ENCODE peak calls at places on chromosome 11, in eight cellular contexts. G is hepatocyte, Y is coronary artery, N is breast epithelium, C is BE2C, V is fibroblast of mammary gland, I is GM06990, B is RWPE1. W is an unnamed sample.

GRCh38 chr11:1360181-1360834 is 29.4 kb upstream of the BRSK2 start:
- DNase-seq in Y (no peak), V (no peak), N (no peak), B (no peak), I (no peak), C (no peak), G (no peak), W (no peak)

GRCh38 chr11:134642206-134642605 is 230.2 kb upstream of the B3GAT1 start:
- DNase-seq in B (no peak), C (no peak), G (no peak), Y (peak), I (no peak), N (no peak), V (no peak), W (no peak)

GRCh38 chr11:15177491-15177890 is 62.8 kb downstream of the INSC start:
- DNase-seq in B (no peak), Y (no peak), C (no peak), V (no peak), G (no peak), N (no peak), I (no peak), W (no peak)

GRCh38 chr11:30786392-30787120 is 200.4 kb upstream of the MPPED2 start:
- DNase-seq in V (no peak), I (no peak), B (no peak), C (no peak), Y (no peak), N (no peak), G (no peak), W (no peak)

GRCh38 chr11:104870910-104871309 is 27.4 kb downstream of the CASP12 start:
- DNase-seq in N (no peak), G (no peak), B (no peak), I (no peak), C (no peak), Y (no peak), V (no peak), W (no peak)

GRCh38 chr11:60871378-60872061 is 4.2 kb downstream of the ZP1 start:
- DNase-seq in I (no peak), V (peak), B (no peak), G (no peak), Y (no peak), N (no peak), C (no peak), W (no peak)

GRCh38 chr11:132427611-132428010 is 1057.2 kb downstream of the NTM start:
- DNase-seq in Y (no peak), V (no peak), B (peak), I (no peak), C (no peak), N (no peak), G (no peak), W (no peak)

GRCh38 chr11:34439521-34440258 is 956 bp downstream of the CAT start:
- DNase-seq in I (no peak), V (no peak), Y (no peak), B (no peak), N (no peak), G (no peak), C (no peak), W (no peak)

GRCh38 chr11:16774920-16775603 is 36.6 kb downstream of the C11orf58 start:
- DNase-seq in V (no peak), B (no peak), Y (no peak), N (no peak), C (no peak), G (no peak), I (no peak), W (no peak)

GRCh38 chr11:7899418-7899817 is 31.6 kb downstream of the OR10A6 start:
- DNase-seq in I (no peak), C (no peak), B (no peak), V (no peak), Y (no peak), G (no peak), N (no peak), W (no peak)

GRCh38 chr11:62171261-62171723 is 18.7 kb upstream of the SCGB1D1 start:
- DNase-seq in C (peak), N (peak), G (peak), V (peak), Y (no peak), B (peak), I (no peak), W (peak)

GRCh38 chr11:36564376-36565032 is 3.3 kb upstream of the RAG1 start:
- DNase-seq in V (peak), G (peak), C (peak), N (no peak), I (no peak), Y (no peak), B (peak), W (peak)

GRCh38 chr11:109680127-109680526 is 258.1 kb downstream of the C11orf87 start:
- DNase-seq in C (no peak), N (no peak), Y (no peak), G (no peak), V (peak), I (no peak), B (peak), W (no peak)

GRCh38 chr11:69297926-69298777 is 4.2 kb downstream of the MYEOV start:
- DNase-seq in Y (no peak), N (peak), B (peak), I (peak), V (peak), G (peak), C (no peak), W (peak)

GRCh38 chr11:20443596-20443995 is 56.1 kb downstream of the PRMT3 start:
- DNase-seq in Y (no peak), I (no peak), N (no peak), C (no peak), G (peak), V (peak), B (no peak), W (no peak)

GRCh38 chr11:74493816-74494630 is 499 bp upstream of the LIPT2 start:
- DNase-seq in V (peak), I (no peak), C (no peak), N (no peak), Y (no peak), B (peak), G (no peak), W (no peak)

GRCh38 chr11:87451400-87451799 is 413.7 kb downstream of the TMEM135 start:
- DNase-seq in V (no peak), N (no peak), C (no peak), B (no peak), I (no peak), Y (no peak), G (no peak), W (no peak)

GRCh38 chr11:32090774-32091370 is at the start of gene RCN1:
- DNase-seq in Y (peak), B (peak), G (peak), V (peak), C (peak), N (peak), I (peak), W (peak)

GRCh38 chr11:76823481-76824028 is 37.2 kb upstream of the ACER3 start:
- DNase-seq in C (peak), I (no peak), G (no peak), Y (no peak), B (peak), N (no peak), V (peak), W (no peak)

GRCh38 chr11:125404811-125405481 is 91.1 kb downstream of the FEZ1 start:
- DNase-seq in I (peak), B (peak), Y (peak), C (peak), G (peak), N (peak), V (peak), W (peak)

GRCh38 chr11:40203606-40204005 is 1255.8 kb downstream of the LRRC4C start:
- DNase-seq in I (no peak), C (no peak), V (no peak), N (no peak), B (no peak), Y (no peak), G (no peak), W (no peak)

GRCh38 chr11:123406441-123407123 is 23.5 kb upstream of the GRAMD1B start:
- DNase-seq in Y (no peak), G (no peak), N (no peak), C (no peak), B (no peak), I (no peak), V (no peak), W (no peak)

GRCh38 chr11:117179048-117179999 is 781 bp downstream of the SIDT2 start:
- DNase-seq in V (peak), C (peak), B (no peak), Y (peak), N (no peak), I (peak), G (peak), W (peak)

GRCh38 chr11:86593833-86594232 is 78.6 kb downstream of the ME3 start:
- DNase-seq in N (no peak), B (no peak), G (no peak), V (no peak), C (no peak), Y (no peak), I (no peak), W (no peak)

GRCh38 chr11:113534625-113535024 is 59.4 kb upstream of the DRD2 start:
- DNase-seq in I (no peak), B (no peak), C (no peak), G (no peak), Y (no peak), V (no peak), N (no peak), W (no peak)

GRCh38 chr11:78683774-78684173 is 109.1 kb upstream of the NARS2 start:
- DNase-seq in C (no peak), N (no peak), I (no peak), B (no peak), V (no peak), Y (no peak), G (no peak), W (no peak)

GRCh38 chr11:6604081-6604626 is 580 bp downstream of the ILK start:
- DNase-seq in B (peak), N (no peak), Y (peak), G (peak), C (peak), I (peak), V (peak), W (peak)

GRCh38 chr11:12897867-12898266 is 111.2 kb upstream of the RASSF10 start:
- DNase-seq in I (no peak), G (no peak), Y (no peak), B (no peak), V (peak), N (no peak), C (no peak), W (no peak)

GRCh38 chr11:12057299-12057980 is 49.0 kb upstream of the DKK3 start:
- DNase-seq in C (no peak), G (no peak), Y (no peak), I (no peak), N (no peak), B (no peak), V (no peak), W (no peak)

GRCh38 chr11:85590848-85591483 is 36.2 kb downstream of the DLG2 start:
- DNase-seq in G (peak), N (no peak), B (peak), Y (no peak), V (peak), C (no peak), I (no peak), W (no peak)

GRCh38 chr11:10379022-10379421 is 74.1 kb downstream of the ADM start:
- DNase-seq in C (no peak), B (peak), I (no peak), G (peak), V (peak), N (no peak), Y (no peak), W (no peak)

GRCh38 chr11:19829109-19829790 is 116.6 kb downstream of the NAV2 start:
- DNase-seq in C (no peak), G (peak), N (peak), B (peak), I (no peak), Y (no peak), V (no peak), W (no peak)

GRCh38 chr11:504053-504993 is 2.7 kb downstream of the RNH1 start:
- DNase-seq in B (peak), N (no peak), C (no peak), G (peak), I (no peak), V (peak), Y (peak), W (peak)

GRCh38 chr11:126465573-126466287 is 110.2 kb downstream of the ST3GAL4 start:
- DNase-seq in I (peak), G (no peak), B (no peak), V (no peak), N (no peak), Y (no peak), C (no peak), W (no peak)

GRCh38 chr11:83702795-83703194 is 416.6 kb upstream of the CCDC90B start:
- DNase-seq in B (no peak), N (no peak), I (no peak), Y (no peak), V (no peak), G (no peak), C (no peak), W (no peak)

GRCh38 chr11:31397239-31397834 is 27.7 kb downstream of the DNAJC24 start:
- DNase-seq in V (peak), G (peak), I (no peak), C (no peak), N (no peak), Y (no peak), B (peak), W (peak)

DNA sequence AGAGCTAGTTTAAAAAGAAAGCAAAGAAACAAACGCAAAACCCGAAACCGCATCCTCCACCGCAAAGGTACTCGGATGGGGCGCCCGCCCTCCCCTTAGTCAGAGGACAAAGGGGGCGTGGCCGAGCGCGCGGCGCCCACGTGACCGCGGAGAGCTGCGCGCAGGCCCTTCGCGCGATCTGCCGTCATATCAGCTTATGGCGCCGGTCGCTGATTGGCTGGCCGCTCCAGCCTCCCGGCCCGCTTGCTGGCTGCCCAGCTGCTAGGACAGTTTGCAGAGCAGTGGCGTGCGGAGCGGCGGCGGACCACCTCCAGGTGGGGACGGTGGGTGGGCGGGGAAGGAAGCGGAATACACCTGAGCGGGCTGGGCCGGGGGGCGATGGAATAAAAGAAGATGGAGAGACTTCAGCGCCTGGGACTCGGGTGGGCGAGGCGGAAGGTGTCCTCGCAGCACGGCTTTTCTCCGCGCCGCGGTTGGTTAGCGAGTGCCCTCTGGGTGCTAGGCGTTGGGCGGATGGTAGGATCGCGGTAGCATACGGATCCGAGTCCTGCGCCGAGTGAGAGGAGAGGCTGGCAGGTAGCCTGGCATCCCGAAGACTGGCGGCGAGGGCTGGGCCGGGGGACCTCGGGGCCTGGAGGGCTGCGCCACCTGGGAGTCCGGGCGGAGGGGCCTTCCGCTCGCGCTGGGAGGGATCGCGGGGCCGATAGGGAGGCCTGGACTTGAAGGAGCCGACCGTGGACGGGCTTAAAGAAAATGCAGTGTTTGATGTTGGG is at the start of gene SC5D:
- DNase-seq in C (peak), B (peak), N (peak), G (peak), Y (peak), V (peak), I (peak), W (peak)
- TF ChIP-seq CTCF in C (no peak), B (no peak), N (no peak), G (no peak), Y (no peak), V (no peak), I (no peak), W (no peak)

DNA sequence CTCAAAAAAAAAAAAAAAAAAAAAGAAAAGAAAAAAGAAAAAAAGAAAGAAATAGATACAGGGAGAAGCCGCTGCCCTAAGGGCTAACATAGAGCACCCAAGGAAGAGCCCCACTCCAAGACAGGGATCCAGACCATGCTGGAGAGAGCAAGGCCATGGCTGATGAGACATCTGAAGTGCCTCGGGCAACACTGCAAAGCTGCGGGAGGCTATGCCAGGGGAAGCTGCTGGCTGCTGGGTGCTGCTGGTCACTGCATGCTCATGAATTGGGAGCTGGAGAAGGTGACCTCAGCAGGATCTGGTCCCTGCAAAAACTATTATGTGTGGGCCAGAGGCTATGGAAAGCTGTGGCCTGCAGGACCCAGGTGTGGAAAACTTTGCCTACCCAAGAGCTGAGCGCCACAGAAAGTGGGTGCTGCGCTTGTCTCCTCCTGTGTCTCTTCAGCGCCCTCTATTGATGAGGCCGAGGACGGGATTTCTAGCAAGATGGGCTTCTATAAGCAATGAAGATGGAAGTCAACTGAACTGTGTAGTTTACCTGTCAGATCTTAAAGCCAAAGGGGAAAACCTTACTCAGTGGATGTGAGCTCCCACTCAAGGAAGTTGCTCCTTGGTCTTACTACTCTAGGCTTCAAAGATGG is 17.3 kb upstream of the SLC29A2 start:
- DNase-seq in C (peak), B (peak), G (peak), N (no peak), I (no peak), V (peak), Y (no peak), W (peak)
- TF ChIP-seq CTCF in C (peak), B (peak), G (peak), N (peak), I (peak), V (peak), Y (peak), W (peak)

GRCh38 chr11:73257342-73258103 is 14.6 kb upstream of the P2RY6 start:
- DNase-seq in I (no peak), B (peak), V (peak), G (no peak), C (no peak), Y (peak), N (peak), W (no peak)
- TF ChIP-seq CTCF in I (no peak), B (no peak), V (no peak), G (no peak), C (no peak), Y (no peak), N (no peak), W (no peak)

GRCh38 chr11:4072668-4073285 is 21.8 kb upstream of the RRM1 start:
- DNase-seq in N (no peak), C (peak), Y (no peak), V (peak), G (peak), I (no peak), B (peak), W (peak)
- TF ChIP-seq CTCF in N (peak), C (peak), Y (peak), V (peak), G (peak), I (peak), B (peak), W (peak)

GRCh38 chr11:63569570-63569969 is 6.4 kb upstream of the PLAAT2 start:
- DNase-seq in V (no peak), B (no peak), Y (no peak), C (no peak), I (no peak), N (no peak), G (no peak), W (no peak)

GRCh38 chr11:63572026-63572688 is 9.0 kb upstream of the PLAAT2 start:
- DNase-seq in V (no peak), I (no peak), N (no peak), G (no peak), B (no peak), Y (no peak), C (no peak), W (no peak)

GRCh38 chr11:63574856-63575602 is 11.8 kb upstream of the PLAAT2 start:
- DNase-seq in B (no peak), N (no peak), C (no peak), Y (no peak), I (no peak), G (peak), V (peak), W (no peak)

DNA sequence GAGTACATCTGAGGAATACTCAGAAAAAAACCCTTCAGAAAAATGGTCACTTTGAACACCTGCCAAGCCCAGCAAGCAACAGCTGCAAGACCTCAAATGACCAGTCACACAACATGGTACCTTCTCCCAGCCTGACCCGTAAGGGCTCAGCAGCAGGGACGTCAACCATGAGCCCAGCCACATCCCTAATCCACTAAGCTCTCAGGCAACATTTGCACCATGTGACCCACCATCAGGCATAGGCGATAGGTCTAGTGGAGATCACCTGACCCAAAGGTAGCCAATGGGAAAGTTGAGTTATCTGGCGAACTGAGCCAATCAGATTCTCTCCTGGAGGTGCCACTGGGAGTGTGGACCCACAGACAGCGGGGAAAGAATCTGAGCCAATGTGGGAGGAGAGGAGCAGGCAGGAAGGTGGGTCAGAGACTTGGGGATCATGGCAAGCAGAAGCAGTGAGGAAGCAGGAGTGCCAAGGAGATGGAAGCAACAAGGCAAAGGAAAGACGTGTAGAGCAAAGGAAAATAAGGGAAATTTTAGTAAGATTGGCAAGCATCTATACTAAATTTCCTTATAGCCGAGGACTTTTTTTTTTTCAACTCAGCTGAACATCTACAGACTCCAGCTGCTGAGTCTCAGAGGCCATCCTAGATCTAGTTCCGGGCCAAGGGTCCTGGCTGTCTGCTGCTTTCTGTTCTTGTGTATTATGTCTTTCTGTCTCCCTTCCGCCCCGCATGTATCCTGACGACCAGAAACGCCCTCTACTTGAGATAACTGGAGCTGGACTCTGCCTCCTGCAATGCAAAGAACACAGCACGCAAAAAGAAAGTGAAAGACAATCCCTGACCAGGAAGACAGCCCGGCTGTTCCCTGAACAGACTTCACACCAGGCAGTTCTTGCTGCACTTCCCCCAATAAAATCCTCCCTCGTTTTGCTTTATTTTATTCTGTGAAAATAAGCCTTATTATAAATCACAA is 11.0 kb upstream of the PLAAT2 start:
- DNase-seq in Y (no peak), G (peak), B (peak), I (no peak), C (no peak), N (no peak), V (peak), W (no peak)
- TF ChIP-seq CTCF in Y (no peak), G (no peak), B (no peak), I (no peak), C (no peak), N (no peak), V (peak), W (no peak)

GRCh38 chr11:5390210-5390609 is 6.6 kb downstream of the OR51M1 start:
- DNase-seq in N (no peak), C (no peak), V (no peak), Y (no peak), G (no peak), I (no peak), B (no peak), W (no peak)
- TF ChIP-seq CTCF in N (no peak), C (no peak), V (peak), Y (no peak), G (no peak), I (peak), B (no peak), W (no peak)

W was measured in GM13976.